ENCODE peak calls at places on chromosomes 6 and 20, in seven cellular contexts. U, P, F, B, O, J and E are unnamed samples.
A peak's percentile ranks its signal among the peaks of the same experiment; 100 is the strongest.

GRCh38 chr20:47370850-47371782 is 14.6 kb upstream of the ZMYND8 start:
- DNase-seq in U (peak; percentile 62), P (no peak), F (no peak), B (no peak), O (no peak), J (no peak), E (no peak)

GRCh38 chr6:81950877-81951276 is 198.4 kb upstream of the TENT5A start:
- DNase-seq in U (no peak), P (no peak), F (no peak), B (no peak), O (peak; percentile 70), J (no peak), E (peak; percentile 21)

GRCh38 chr6:14792118-14792955 is 453.5 kb upstream of the JARID2 start:
- DNase-seq in U (peak; percentile 22), P (no peak), F (no peak), B (no peak), O (no peak), J (no peak), E (no peak)

GRCh38 chr6:147633191-147633590 is 124.7 kb downstream of the SAMD5 start:
- DNase-seq in U (no peak), P (no peak), F (peak; percentile 29), B (no peak), O (no peak), J (no peak), E (no peak)

GRCh38 chr20:40956926-40957760 is 71.5 kb upstream of the TOP1 start:
- DNase-seq in U (no peak), P (no peak), F (no peak), B (no peak), O (no peak), J (no peak), E (no peak)

GRCh38 chr6:89357390-89357789 is 4.9 kb upstream of the UBE2J1 start:
- DNase-seq in U (no peak), P (peak; percentile 22), F (no peak), B (no peak), O (no peak), J (no peak), E (no peak)

GRCh38 chr20:36097751-36098151 is 56.8 kb upstream of the EPB41L1 start:
- DNase-seq in U (peak; percentile 11), P (no peak), F (no peak), B (no peak), O (no peak), J (no peak), E (no peak)

GRCh38 chr20:50247196-50248094 is 56.8 kb downstream of the CEBPB start:
- DNase-seq in U (no peak), P (no peak), F (no peak), B (no peak), O (no peak), J (no peak), E (no peak)

GRCh38 chr6:33672808-33673207 is 38.7 kb downstream of the UQCC2 start:
- DNase-seq in U (peak; percentile 96), P (no peak), F (peak; percentile 93), B (no peak), O (peak; percentile 97), J (no peak), E (peak; percentile 97)

GRCh38 chr6:15956205-15957106 is 172.4 kb upstream of the MYLIP start:
- DNase-seq in U (peak; percentile 32), P (no peak), F (no peak), B (no peak), O (peak; percentile 38), J (no peak), E (no peak)

GRCh38 chr6:42899871-42900270 is 16.0 kb upstream of the PTCRA start:
- DNase-seq in U (no peak), P (no peak), F (no peak), B (no peak), O (no peak), J (no peak), E (no peak)

GRCh38 chr6:43178150-43178549 is 3.8 kb upstream of the CUL9 start:
- DNase-seq in U (no peak), P (no peak), F (no peak), B (no peak), O (no peak), J (no peak), E (no peak)

GRCh38 chr20:54140927-54141566 is 32.7 kb downstream of the CYP24A1 start:
- DNase-seq in U (peak; percentile 50), P (no peak), F (no peak), B (no peak), O (peak; percentile 81), J (no peak), E (peak; percentile 52)

GRCh38 chr6:42251911-42252637 is 34.4 kb upstream of the MRPS10 start:
- DNase-seq in U (peak; percentile 17), P (no peak), F (peak; percentile 50), B (no peak), O (peak; percentile 14), J (no peak), E (peak; percentile 74)

GRCh38 chr6:52643158-52643557 is 27.8 kb upstream of the TMEM14A start:
- DNase-seq in U (no peak), P (no peak), F (no peak), B (no peak), O (no peak), J (no peak), E (no peak)